ENCODE peak calls at places on chromosome 9, in six cellular contexts. L is tibial artery; M is CD4-positive, alpha-beta memory T cell; O is AG04450; B is uterus; K is brain microvascular endothelial cell. T is an unnamed sample.

GRCh38 chr9:4026925-4027324 is 272.9 kb downstream of the GLIS3 start:
- DNase-seq in M (no peak), K (no peak), L (no peak), O (no peak), B (no peak), T (no peak)

GRCh38 chr9:121972501-121972981 is 120.6 kb downstream of the TTLL11 start:
- DNase-seq in B (no peak), L (no peak), O (no peak), M (no peak), K (peak; percentile 69), T (peak; percentile 53)

GRCh38 chr9:33719581-33720374 is 75.6 kb upstream of the PRSS3 start:
- DNase-seq in K (no peak), B (no peak), O (no peak), L (no peak), M (peak; percentile 13), T (no peak)

GRCh38 chr9:137114613-137115393 is at the start of gene DPP7:
- DNase-seq in L (peak; percentile 61), B (no peak), M (peak; percentile 83), K (no peak), O (no peak), T (no peak)

GRCh38 chr9:114156658-114157421 is 1.5 kb downstream of the COL27A1 start:
- DNase-seq in O (peak; percentile 68), L (peak; percentile 50), B (peak; percentile 75), K (peak; percentile 74), M (no peak), T (peak; percentile 57)

GRCh38 chr9:136902259-136902821 is 16.0 kb downstream of the TRAF2 start:
- DNase-seq in O (peak; percentile 47), K (peak; percentile 81), L (peak; percentile 68), M (peak; percentile 78), B (peak; percentile 47), T (peak; percentile 92)

GRCh38 chr9:127105805-127106492 is 16.5 kb downstream of the ANGPTL2 start:
- DNase-seq in B (no peak), L (no peak), K (no peak), M (no peak), O (no peak), T (no peak)

GRCh38 chr9:1429328-1429727 is 379.2 kb downstream of the DMRT2 start:
- DNase-seq in K (no peak), L (no peak), M (no peak), B (no peak), O (no peak), T (no peak)

GRCh38 chr9:16203735-16204573 is 651.1 kb downstream of the CCDC171 start:
- DNase-seq in M (no peak), L (no peak), B (no peak), O (no peak), K (no peak), T (no peak)

GRCh38 chr9:136324501-136325300 is 2.6 kb upstream of the GPSM1 start:
- DNase-seq in K (no peak), B (no peak), M (no peak), L (no peak), O (no peak), T (no peak)

GRCh38 chr9:97468658-97469448 is 32.6 kb upstream of the TMOD1 start:
- DNase-seq in K (peak; percentile 56), O (peak; percentile 16), M (peak; percentile 15), L (peak; percentile 91), B (peak; percentile 85), T (peak; percentile 51)

GRCh38 chr9:35698231-35698630 is 8.5 kb upstream of the TPM2 start:
- DNase-seq in O (no peak), M (no peak), K (no peak), L (no peak), B (no peak), T (no peak)

GRCh38 chr9:35700942-35701341 is 11.2 kb upstream of the TPM2 start:
- DNase-seq in L (no peak), B (no peak), M (no peak), O (no peak), K (no peak), T (no peak)

GRCh38 chr9:35696520-35697215 is 6.9 kb upstream of the TPM2 start:
- DNase-seq in B (peak; percentile 68), L (peak; percentile 60), M (peak; percentile 61), O (no peak), K (no peak), T (peak; percentile 26)

GRCh38 chr9:35697486-35697885 is 7.8 kb upstream of the TPM2 start:
- DNase-seq in O (no peak), M (no peak), L (no peak), B (peak; percentile 23), K (no peak), T (no peak)

DNA sequence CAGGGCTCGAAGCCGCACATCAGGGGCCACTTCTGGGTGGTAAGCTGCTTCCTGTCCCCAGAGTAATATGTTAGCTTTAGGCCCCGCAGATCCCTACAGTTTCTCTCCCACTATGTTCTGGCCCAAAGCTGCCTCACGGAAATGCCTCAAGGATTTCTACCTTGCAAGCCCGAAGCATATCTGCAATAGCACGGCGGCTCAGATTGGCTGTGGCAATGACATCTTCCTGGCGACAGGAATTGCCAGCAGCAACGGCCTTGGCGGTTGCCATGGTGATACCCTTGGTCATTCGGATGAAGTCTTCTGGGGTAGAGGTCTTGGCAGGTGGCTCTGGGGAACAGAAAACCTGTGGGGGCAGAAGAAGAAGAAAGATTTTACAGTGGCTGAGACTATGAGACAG is 10.3 kb upstream of the TPM2 start:
- DNase-seq in O (no peak), B (no peak), K (no peak), L (no peak), M (no peak), T (no peak)
- H3K27ac ChIP-seq in O (no peak overlapping the region), B (no peak overlapping the region), K (no peak overlapping the region), L (peak overlapping the region; percentile 97), M (no peak overlapping the region), T (no peak overlapping the region)

GRCh38 chr9:94870465-94870792 is 143.9 kb downstream of the AOPEP start:
- DNase-seq in L (no peak), B (no peak), O (no peak), M (no peak), K (no peak), T (no peak)
- H3K4me3 ChIP-seq in L (no peak overlapping the region), B (no peak overlapping the region), O (no peak overlapping the region), M (no peak overlapping the region), K (no peak overlapping the region), T (no peak overlapping the region)

GRCh38 chr9:85224729-85225128 is 517.0 kb downstream of the AGTPBP1 start:
- DNase-seq in B (no peak), K (peak; percentile 52), O (no peak), L (no peak), M (no peak), T (no peak)
- H3K27ac ChIP-seq in B (no peak overlapping the region), K (no peak overlapping the region), O (no peak overlapping the region), L (peak overlapping the region; percentile 60), M (no peak overlapping the region), T (no peak overlapping the region)

GRCh38 chr9:131839281-131840084 is 99.6 kb upstream of the RAPGEF1 start:
- DNase-seq in L (no peak), K (peak; percentile 84), B (no peak), M (peak; percentile 44), O (no peak), T (no peak)
- H3K4me3 ChIP-seq in L (no peak overlapping the region), K (no peak overlapping the region), B (no peak overlapping the region), M (no peak overlapping the region), O (no peak overlapping the region), T (no peak overlapping the region)

GRCh38 chr9:123742009-123742767 is 187.7 kb downstream of the DENND1A start:
- DNase-seq in B (no peak), K (no peak), O (no peak), M (no peak), L (peak; percentile 26), T (no peak)
- H3K27ac ChIP-seq in B (no peak overlapping the region), K (no peak overlapping the region), O (no peak overlapping the region), M (no peak overlapping the region), L (peak overlapping the region; percentile 39), T (no peak overlapping the region)

DNA sequence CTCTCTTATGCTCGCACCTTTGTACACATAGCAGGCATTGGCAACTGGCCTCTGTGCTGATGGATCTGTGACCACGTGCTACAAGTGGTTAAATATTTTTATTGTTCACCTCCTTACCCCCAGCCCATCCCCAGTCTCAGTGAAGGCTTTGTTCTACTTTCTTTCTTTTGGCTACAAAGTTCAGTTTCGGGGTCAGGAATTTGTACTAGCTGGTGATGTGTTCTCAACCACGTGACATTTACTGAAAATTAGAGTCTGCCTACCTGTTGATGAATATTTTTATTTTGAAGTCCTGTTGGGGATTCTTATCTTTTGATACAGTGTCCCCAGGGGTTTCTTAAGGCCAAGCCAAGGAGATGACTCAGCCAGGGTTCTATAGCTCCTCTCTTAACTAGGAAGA is 47.8 kb downstream of the C9orf57 start:
- DNase-seq in O (no peak), L (no peak), K (no peak), B (no peak), M (no peak), T (no peak)
- H3K4me3 ChIP-seq in O (no peak overlapping the region), L (no peak overlapping the region), K (no peak overlapping the region), B (no peak overlapping the region), M (no peak overlapping the region), T (no peak overlapping the region)

DNA sequence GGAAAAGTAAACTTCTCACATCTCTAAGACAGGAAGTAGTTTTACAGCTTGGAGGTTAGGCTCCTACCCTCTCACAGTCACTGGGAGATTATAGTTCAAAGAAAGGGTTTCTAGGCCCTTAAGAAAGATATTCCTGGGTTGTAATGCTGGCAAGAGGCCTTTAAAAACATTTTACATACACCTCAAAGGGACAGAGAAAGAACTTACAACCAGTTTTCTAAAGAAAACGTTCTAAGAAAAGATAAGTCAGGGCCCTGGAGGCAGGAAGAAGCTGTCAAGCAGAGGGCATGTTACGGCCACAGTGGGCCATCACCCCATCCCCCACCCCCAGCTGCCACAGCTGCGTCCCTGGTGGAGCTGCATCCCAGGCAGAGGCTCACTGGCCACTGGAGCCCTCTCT is 78.1 kb upstream of the CDK20 start:
- DNase-seq in M (no peak), O (no peak), B (no peak), L (no peak), K (no peak), T (no peak)
- H3K27ac ChIP-seq in M (no peak overlapping the region), O (no peak overlapping the region), B (no peak overlapping the region), L (no peak overlapping the region), K (no peak overlapping the region), T (no peak overlapping the region)

GRCh38 chr9:131733601-131734061 is 6.2 kb downstream of the RAPGEF1 start:
- DNase-seq in B (no peak), L (no peak), O (peak; percentile 84), M (no peak), K (peak; percentile 94), T (peak; percentile 87)
- H3K4me3 ChIP-seq in B (no peak overlapping the region), L (no peak overlapping the region), O (no peak overlapping the region), M (peak overlapping the region; percentile 34), K (peak overlapping the region; percentile 9), T (no peak overlapping the region)

DNA sequence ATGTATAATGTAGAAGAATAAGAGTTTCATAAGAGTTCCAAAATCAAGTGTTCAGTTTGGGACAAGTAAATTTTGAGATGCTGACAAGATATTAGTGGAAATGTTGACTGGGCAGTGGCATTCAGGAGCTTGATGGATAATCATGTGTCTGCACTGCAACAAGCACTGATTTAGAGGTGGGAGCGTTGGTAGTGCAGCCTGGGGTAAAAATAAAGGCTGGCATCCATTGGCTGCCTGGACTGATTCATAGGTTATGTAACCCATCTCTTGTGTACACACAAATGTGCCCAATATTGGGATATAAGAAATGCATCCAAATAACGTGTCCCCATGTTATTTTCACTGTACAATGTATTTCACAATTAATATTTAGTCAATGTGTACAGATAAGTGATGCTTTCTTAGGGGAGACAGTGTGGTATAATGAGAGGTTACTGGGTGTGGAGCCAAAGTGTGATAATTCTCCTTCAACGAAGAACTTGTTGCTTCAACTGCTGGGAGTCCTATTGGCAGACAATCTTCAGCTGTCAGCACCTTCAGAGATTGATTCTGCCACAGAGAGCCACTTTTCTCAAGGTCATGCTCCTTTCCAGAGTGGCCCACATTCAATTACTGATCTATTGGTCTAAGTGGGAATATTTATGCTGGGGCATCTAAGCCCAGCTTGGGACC is 20.9 kb upstream of the SMC2 start:
- DNase-seq in O (no peak), M (no peak), B (no peak), L (no peak), K (no peak), T (no peak)
- H3K27ac ChIP-seq in O (no peak overlapping the region), M (no peak overlapping the region), B (no peak overlapping the region), L (peak overlapping the region; percentile 18), K (no peak overlapping the region), T (no peak overlapping the region)

T was measured in SJSA1.